ENCODE peak calls at places on chromosomes 6 and 20, in five cellular contexts. F is A549, P is adrenal gland, B is small intestine, S is brain microvascular endothelial cell. Z is an unnamed sample.
A peak's percentile ranks its signal among the peaks of the same experiment; 100 is the strongest.

GRCh38 chr6:148885154-148885870 is 138.5 kb downstream of the UST start:
- DNase-seq in B (no peak), S (no peak), P (no peak), F (no peak), Z (no peak)

GRCh38 chr6:46932526-46932925 is 10.8 kb upstream of the ADGRF5 start:
- DNase-seq in F (no peak), P (no peak), S (peak; percentile 51), B (no peak), Z (no peak)

GRCh38 chr6:73393278-73393677 is 1.4 kb upstream of the DDX43 start:
- DNase-seq in F (no peak), S (peak; percentile 5), B (no peak), P (no peak), Z (no peak)

GRCh38 chr20:45218133-45218532 is 3.0 kb upstream of the SEMG2 start:
- DNase-seq in P (no peak), S (no peak), B (no peak), F (no peak), Z (no peak)

GRCh38 chr6:148611213-148611612 is 135.6 kb upstream of the UST start:
- DNase-seq in S (no peak), F (no peak), B (no peak), P (peak; percentile 80), Z (peak; percentile 59)

GRCh38 chr6:19905584-19905983 is 68.4 kb downstream of the ID4 start:
- DNase-seq in B (no peak), P (no peak), S (no peak), F (no peak), Z (no peak)

GRCh38 chr6:92915466-92915865 is 503.9 kb downstream of the EPHA7 start:
- DNase-seq in B (no peak), F (no peak), S (no peak), P (no peak), Z (no peak)

GRCh38 chr6:148513145-148514071 is 170.8 kb downstream of the SASH1 start:
- DNase-seq in B (no peak), S (no peak), F (no peak), P (no peak), Z (no peak)

GRCh38 chr6:142855877-142856606 is 88.9 kb downstream of the HIVEP2 start:
- DNase-seq in P (no peak), S (no peak), F (no peak), B (no peak), Z (no peak)

GRCh38 chr20:57092112-57092899 is 174.1 kb downstream of the BMP7 start:
- DNase-seq in S (peak; percentile 32), F (peak; percentile 71), P (peak; percentile 60), B (peak; percentile 55), Z (peak; percentile 80)

GRCh38 chr20:51319522-51319921 is 223.0 kb downstream of the NFATC2 start:
- DNase-seq in S (no peak), B (no peak), P (no peak), F (no peak), Z (no peak)

GRCh38 chr6:123716506-123716905 is 79.8 kb upstream of the TRDN start:
- DNase-seq in P (no peak), F (no peak), S (no peak), B (no peak), Z (no peak)

GRCh38 chr6:116221067-116221466 is 32.8 kb downstream of the TSPYL4 start:
- DNase-seq in F (no peak), S (no peak), B (no peak), P (no peak), Z (no peak)

GRCh38 chr20:23007462-23007861 is 27.6 kb upstream of the SSTR4 start:
- DNase-seq in B (no peak), P (no peak), F (no peak), S (no peak), Z (no peak)

GRCh38 chr6:148969679-148970078 is 222.8 kb downstream of the UST start:
- DNase-seq in P (no peak), F (no peak), S (peak; percentile 74), B (no peak), Z (peak; percentile 46)

GRCh38 chr6:12111271-12111670 is 99.2 kb downstream of the HIVEP1 start:
- DNase-seq in S (no peak), B (no peak), F (no peak), P (no peak), Z (no peak)

GRCh38 chr20:47540443-47541354 is 39.0 kb downstream of the NCOA3 start:
- DNase-seq in B (peak; percentile 42), P (peak; percentile 16), S (no peak), F (peak; percentile 40), Z (no peak)

GRCh38 chr6:143264996-143265734 is 185.3 kb downstream of the ADAT2 start:
- DNase-seq in P (no peak), F (no peak), S (no peak), B (no peak), Z (no peak)

GRCh38 chr6:44651604-44652003 is 264.1 kb downstream of the CDC5L start:
- DNase-seq in F (no peak), P (no peak), B (no peak), S (no peak), Z (no peak)

GRCh38 chr6:129351807-129352206 is 358.2 kb downstream of the ARHGAP18 start:
- DNase-seq in P (no peak), S (no peak), B (no peak), F (no peak), Z (no peak)

GRCh38 chr6:33547499-33547898 is 32.6 kb downstream of the BAK1 start:
- DNase-seq in F (no peak), S (no peak), P (no peak), B (no peak), Z (no peak)

GRCh38 chr6:33552252-33552651 is 27.8 kb downstream of the BAK1 start:
- DNase-seq in P (no peak), F (no peak), B (no peak), S (no peak), Z (no peak)

GRCh38 chr6:33549196-33549595 is 30.9 kb downstream of the BAK1 start:
- DNase-seq in P (no peak), F (no peak), S (no peak), B (no peak), Z (no peak)

GRCh38 chr6:33551538-33551937 is 28.5 kb downstream of the BAK1 start:
- DNase-seq in P (no peak), S (no peak), F (no peak), B (no peak), Z (no peak)

GRCh38 chr6:33549896-33550295 is 30.2 kb downstream of the BAK1 start:
- DNase-seq in S (no peak), F (no peak), P (no peak), B (no peak), Z (no peak)
- H3K27ac ChIP-seq in S (no peak overlapping the region), F (no peak overlapping the region), P (no peak overlapping the region), B (no peak overlapping the region), Z (no peak overlapping the region)

DNA sequence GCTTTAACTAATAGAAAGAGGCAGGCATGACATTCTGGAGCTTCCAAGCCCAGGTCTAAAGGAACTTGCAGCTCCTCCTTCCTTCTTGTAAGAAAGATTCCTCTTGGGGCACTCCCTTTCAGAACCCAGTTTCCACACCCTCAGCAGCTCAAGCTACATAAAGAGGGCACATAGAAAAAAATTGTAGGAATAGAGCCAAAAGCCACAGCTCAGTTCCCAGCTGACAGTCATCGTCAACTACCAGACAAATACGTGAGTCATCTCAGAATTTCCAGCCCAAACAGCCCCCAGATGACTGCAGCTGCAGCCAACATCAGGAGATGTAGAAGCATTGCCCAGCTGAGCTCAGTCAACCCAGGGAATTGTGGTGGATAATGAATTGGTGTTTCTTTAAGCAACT is 349.8 kb upstream of the ARID1B start:
- DNase-seq in F (peak; percentile 3), S (peak; percentile 99), B (peak; percentile 27), P (peak; percentile 2), Z (no peak)
- H3K27ac ChIP-seq in F (no peak overlapping the region), S (peak overlapping the region; percentile 74), B (no peak overlapping the region), P (no peak overlapping the region), Z (no peak overlapping the region)

GRCh38 chr20:3786126-3786484 is 435 bp downstream of the CENPB start:
- DNase-seq in S (peak; percentile 56), F (no peak), B (peak; percentile 39), P (peak; percentile 68), Z (peak; percentile 51)
- H3K27ac ChIP-seq in S (peak overlapping the region; percentile 18), F (peak overlapping the region; percentile 88), B (peak overlapping the region; percentile 52), P (peak overlapping the region; percentile 86), Z (peak overlapping the region; percentile 42)

GRCh38 chr20:4971064-4971463 is 30.2 kb downstream of the SLC23A2 start:
- DNase-seq in S (no peak), B (no peak), F (no peak), P (no peak), Z (no peak)
- H3K27ac ChIP-seq in S (no peak overlapping the region), B (no peak overlapping the region), F (peak overlapping the region; percentile 69), P (peak overlapping the region; percentile 62), Z (no peak overlapping the region)

DNA sequence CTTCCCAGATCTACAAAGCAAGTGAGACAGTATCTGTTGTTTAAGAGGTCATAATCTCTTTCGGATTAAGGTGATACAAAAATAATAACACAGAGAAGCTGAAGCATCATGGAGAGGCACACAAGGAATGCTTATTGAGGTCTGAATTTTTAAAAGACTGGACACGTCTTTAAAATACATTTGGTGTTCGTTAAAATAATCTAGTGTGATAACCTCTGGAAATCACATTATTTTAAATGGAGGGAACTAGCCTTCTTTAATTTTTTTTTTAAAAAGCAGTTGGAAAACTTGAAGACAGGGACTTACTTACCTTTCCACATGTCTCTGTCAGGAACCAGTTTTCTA is 1.9 kb upstream of the LRRC1 start:
- DNase-seq in B (no peak), P (no peak), S (no peak), F (no peak), Z (no peak)
- H3K27ac ChIP-seq in B (no peak overlapping the region), P (no peak overlapping the region), S (no peak overlapping the region), F (peak overlapping the region; percentile 97), Z (no peak overlapping the region)

DNA sequence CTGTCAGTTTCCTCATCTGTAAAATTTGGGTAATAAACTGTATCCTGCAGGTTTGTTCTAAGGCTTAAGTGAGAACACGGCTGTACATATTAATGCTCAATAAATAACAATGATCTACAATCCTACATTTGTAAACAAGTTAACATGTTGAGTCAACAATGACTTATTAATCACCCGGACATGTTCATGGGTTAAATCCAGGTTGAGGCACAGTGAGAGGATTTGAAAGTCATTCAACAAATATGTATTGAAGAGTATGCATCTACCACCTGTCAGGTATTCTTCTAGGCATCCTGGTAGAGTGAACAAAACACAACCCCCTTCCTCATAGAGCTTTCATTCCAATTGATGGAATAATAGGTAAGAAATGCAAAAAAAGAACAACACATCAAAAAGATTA is 554.7 kb upstream of the SLC35B3 start:
- DNase-seq in F (no peak), S (no peak), B (no peak), P (no peak), Z (no peak)
- H3K27ac ChIP-seq in F (no peak overlapping the region), S (no peak overlapping the region), B (no peak overlapping the region), P (no peak overlapping the region), Z (no peak overlapping the region)

DNA sequence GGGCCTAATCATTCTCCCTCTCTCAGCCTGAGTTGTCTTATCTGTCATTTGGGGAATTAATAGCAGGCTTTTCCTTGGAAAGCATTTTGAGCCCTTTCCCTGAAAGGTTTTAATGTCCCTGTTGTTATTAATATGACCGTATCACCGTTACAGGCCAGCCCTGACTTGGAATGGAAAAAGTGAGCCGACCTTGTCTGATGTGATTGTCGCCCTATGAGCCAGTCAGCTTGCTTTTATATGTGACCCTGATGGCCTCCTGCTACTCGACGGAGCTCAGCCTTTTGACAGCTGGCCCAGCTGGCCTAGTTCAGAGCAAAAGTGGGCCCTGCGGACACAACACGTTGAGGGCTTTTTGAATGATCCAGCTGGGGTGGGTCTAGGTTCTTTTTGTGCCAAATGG is 122.2 kb upstream of the HDGFL1 start:
- DNase-seq in S (no peak), F (no peak), B (no peak), P (peak; percentile 47), Z (no peak)
- H3K27ac ChIP-seq in S (no peak overlapping the region), F (peak overlapping the region; percentile 62), B (no peak overlapping the region), P (no peak overlapping the region), Z (no peak overlapping the region)